ENCODE peak calls at places on chromosomes 5 and 9, in seven cellular contexts. L is PC-9, E is neuronal stem cell, G is right atrium auricular region, U is breast epithelium, K is uterus, M is tibial nerve. I is an unnamed sample.

GRCh38 chr5:80990971-80991370 is 30.8 kb downstream of the RASGRF2 start:
- DNase-seq in L (peak; percentile 89), E (no peak), G (no peak), U (no peak), K (no peak), M (no peak), I (peak; percentile 77)

GRCh38 chr9:21567926-21568325 is 85.8 kb upstream of the IFNE start:
- DNase-seq in L (no peak), E (no peak), G (no peak), U (no peak), K (no peak), M (no peak), I (no peak)

GRCh38 chr5:5146530-5147160 is 6.5 kb downstream of the ADAMTS16 start:
- DNase-seq in L (peak; percentile 66), E (no peak), G (no peak), U (no peak), K (no peak), M (no peak), I (no peak)

GRCh38 chr5:94174748-94175411 is 433.5 kb upstream of the POU5F2 start:
- DNase-seq in L (no peak), E (no peak), G (no peak), U (no peak), K (no peak), M (no peak), I (no peak)

GRCh38 chr5:96627792-96628191 is 34.4 kb upstream of the CAST start:
- DNase-seq in L (peak; percentile 67), E (no peak), G (no peak), U (no peak), K (no peak), M (no peak), I (no peak)

GRCh38 chr9:122221223-122221811 is 7.4 kb downstream of the LHX6 start:
- DNase-seq in L (no peak), E (no peak), G (no peak), U (no peak), K (no peak), M (no peak), I (no peak)

GRCh38 chr9:72628191-72628590 is 106.8 kb downstream of the TMC1 start:
- DNase-seq in L (no peak), E (no peak), G (no peak), U (no peak), K (no peak), M (no peak), I (no peak)

GRCh38 chr9:88995627-88996026 is 4.4 kb downstream of the S1PR3 start:
- DNase-seq in L (no peak), E (no peak), G (no peak), U (no peak), K (peak; percentile 10), M (no peak), I (no peak)

GRCh38 chr9:17013010-17013409 is 121.8 kb upstream of the CNTLN start:
- DNase-seq in L (no peak), E (no peak), G (no peak), U (no peak), K (no peak), M (no peak), I (no peak)

GRCh38 chr5:72541501-72542235 is 34.5 kb upstream of the ZNF366 start:
- DNase-seq in L (no peak), E (no peak), G (no peak), U (no peak), K (no peak), M (no peak), I (no peak)

GRCh38 chr9:93116049-93116961 is 17.7 kb downstream of the NINJ1 start:
- DNase-seq in L (peak; percentile 93), E (no peak), G (peak; percentile 91), U (peak; percentile 70), K (peak; percentile 81), M (no peak), I (peak; percentile 64)

GRCh38 chr5:176776141-176776865 is 34.1 kb upstream of the UNC5A start:
- DNase-seq in L (no peak), E (no peak), G (peak; percentile 34), U (no peak), K (no peak), M (no peak), I (no peak)

DNA sequence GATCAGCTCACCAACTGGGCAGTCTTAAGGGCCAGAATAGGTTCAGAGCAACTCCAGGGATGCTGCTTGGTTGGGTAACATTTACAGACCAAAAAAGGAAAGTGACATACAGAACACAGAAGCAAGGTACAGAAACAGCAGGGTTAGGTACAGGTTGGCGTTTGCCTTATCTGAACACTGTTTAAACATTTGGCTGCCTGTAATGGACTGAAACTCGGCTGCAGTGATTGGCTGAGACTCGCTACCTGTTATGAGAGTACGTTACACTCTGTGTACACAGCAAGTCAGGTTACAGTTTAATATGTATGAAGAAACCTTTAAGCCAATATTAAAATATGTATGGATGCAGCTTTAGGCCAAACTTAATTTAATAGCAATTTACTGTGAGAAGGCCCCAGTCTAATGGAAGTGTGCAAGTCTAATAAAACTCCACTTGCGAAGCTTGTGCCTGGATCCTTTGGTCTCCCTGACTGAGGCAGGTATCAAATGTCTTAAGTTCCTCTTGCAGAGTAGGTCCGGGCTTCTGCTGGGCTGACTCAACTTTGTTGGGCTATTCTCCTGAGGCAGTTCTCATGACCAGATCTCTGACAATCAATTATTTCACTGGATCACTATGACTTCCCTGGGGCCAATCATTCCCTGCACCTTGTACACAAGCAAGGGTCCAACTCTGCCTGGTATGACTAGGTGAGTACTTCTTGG is 204.9 kb downstream of the ZNF462 start:
- DNase-seq in L (no peak), E (no peak), G (no peak), U (no peak), K (no peak), M (no peak), I (no peak)
- H3K27me3 ChIP-seq in L (no peaks in the 10 kb centered on the region), E (no peaks in the 10 kb centered on the region), G (no peaks in the 10 kb centered on the region), U (no peaks in the 10 kb centered on the region), K (no peaks in the 10 kb centered on the region), M (no peaks in the 10 kb centered on the region), I (no peaks in the 10 kb centered on the region)

GRCh38 chr9:698937-699336 is 142.6 kb upstream of the DMRT1 start:
- DNase-seq in L (no peak), E (no peak), G (no peak), U (no peak), K (no peak), M (no peak), I (no peak)

GRCh38 chr9:698276-698675 is 143.2 kb upstream of the DMRT1 start:
- DNase-seq in L (no peak), E (no peak), G (no peak), U (no peak), K (no peak), M (no peak), I (no peak)

GRCh38 chr9:694499-695154 is 146.9 kb upstream of the DMRT1 start:
- DNase-seq in L (peak; percentile 91), E (no peak), G (no peak), U (no peak), K (peak; percentile 54), M (no peak), I (peak; percentile 84)

GRCh38 chr9:695252-695651 is 146.2 kb upstream of the DMRT1 start:
- DNase-seq in L (no peak), E (no peak), G (no peak), U (no peak), K (no peak), M (no peak), I (no peak)

DNA sequence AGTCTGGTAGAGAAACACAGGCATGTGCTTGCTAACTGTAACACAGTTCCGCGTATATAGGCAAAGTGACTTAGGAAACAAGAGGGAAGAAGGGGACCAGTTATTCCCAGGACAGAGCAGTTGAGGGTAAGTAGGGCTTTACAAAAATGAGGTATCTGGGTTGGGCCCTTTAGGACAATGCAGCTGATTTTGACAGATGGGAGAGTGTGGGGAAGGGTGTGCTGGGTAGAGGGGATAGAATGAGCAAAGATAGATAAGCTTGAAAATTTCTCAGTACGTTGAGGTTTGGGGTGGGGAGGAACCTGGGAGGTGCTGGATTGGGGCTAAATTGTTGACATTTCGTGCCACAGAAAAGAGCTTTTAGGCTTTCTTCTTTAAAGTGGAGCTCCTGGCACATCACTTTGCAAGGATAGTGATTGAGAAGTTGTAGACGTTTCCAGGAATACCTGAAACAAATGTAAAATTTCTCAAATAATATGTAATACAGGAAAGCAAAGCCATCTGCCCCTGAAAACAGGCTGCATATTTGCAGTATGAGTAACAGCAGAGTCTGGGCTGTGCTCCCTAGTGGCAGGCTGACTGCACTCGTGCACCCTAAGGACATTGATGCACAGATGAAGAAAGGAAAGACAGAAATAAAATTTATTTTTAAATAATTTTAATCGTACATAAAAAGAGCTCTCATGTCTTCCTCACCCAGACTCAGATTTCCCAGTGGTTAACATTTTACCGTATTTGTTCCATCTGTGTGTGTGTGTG is 145.0 kb upstream of the DMRT1 start:
- DNase-seq in L (peak; percentile 65), E (no peak), G (peak; percentile 75), U (peak; percentile 55), K (peak; percentile 69), M (no peak), I (no peak)
- H3K27ac ChIP-seq in L (peak overlapping the region; percentile 55), E (no peak overlapping the region), G (peak overlapping the region; percentile 90), U (peak overlapping the region; percentile 78), K (peak overlapping the region; percentile 98), M (peak overlapping the region; percentile 87), I (peak overlapping the region; percentile 99)

GRCh38 chr9:135774239-135774747 is 72.3 kb downstream of the KCNT1 start:
- DNase-seq in L (no peak), E (no peak), G (no peak), U (no peak), K (no peak), M (no peak), I (no peak)

GRCh38 chr9:135777623-135778177 is 75.7 kb downstream of the KCNT1 start:
- DNase-seq in L (no peak), E (no peak), G (no peak), U (no peak), K (no peak), M (no peak), I (no peak)

GRCh38 chr9:135774794-135775525 is 73.0 kb downstream of the KCNT1 start:
- DNase-seq in L (no peak), E (no peak), G (no peak), U (no peak), K (no peak), M (no peak), I (no peak)

GRCh38 chr9:135776893-135777622 is 75.1 kb downstream of the KCNT1 start:
- DNase-seq in L (no peak), E (no peak), G (no peak), U (no peak), K (no peak), M (no peak), I (no peak)

GRCh38 chr9:135775911-135776310 is 73.9 kb downstream of the KCNT1 start:
- DNase-seq in L (no peak), E (no peak), G (no peak), U (no peak), K (no peak), M (no peak), I (no peak)
- H3K27me3 ChIP-seq in L (no peaks in the 10 kb centered on the region), E (no peaks in the 10 kb centered on the region), G (no peaks in the 10 kb centered on the region), U (peaks cover 31% of the 10 kb centered on the region), K (no peaks in the 10 kb centered on the region), M (no peaks in the 10 kb centered on the region), I (peaks cover under 1% of the 10 kb centered on the region)

GRCh38 chr5:59560553-59560952 is 333.0 kb downstream of the PDE4D start:
- DNase-seq in L (no peak), E (no peak), G (no peak), U (no peak), K (no peak), M (no peak), I (no peak)
- H3K27ac ChIP-seq in L (no peak overlapping the region), E (no peak overlapping the region), G (no peak overlapping the region), U (peak overlapping the region; percentile 37), K (no peak overlapping the region), M (no peak overlapping the region), I (no peak overlapping the region)